ENCODE peak calls at places on chromosomes 13 and 19, in eight cellular contexts. One of them, this sample, is unnamed.

GRCh38 chr13:73822671-73823592 is 311.3 kb downstream of the KLF12 start:
- DNase-seq in BJ: no peak
- DNase-seq in CD8-positive, alpha-beta T cell: no peak
- DNase-seq in AG04449: no peak
- DNase-seq in IMR-90: no peak
- DNase-seq in kidney epithelial cell: no peak
- DNase-seq in Peyer's patch: no peak
- DNase-seq in Caco-2: no peak
- DNase-seq in this sample: no peak

GRCh38 chr13:112692104-112692503 is 2.3 kb downstream of the ATP11A start:
- DNase-seq in AG04449: no peak
- DNase-seq in Peyer's patch: peak
- DNase-seq in Caco-2: no peak
- DNase-seq in CD8-positive, alpha-beta T cell: no peak
- DNase-seq in kidney epithelial cell: no peak
- DNase-seq in BJ: no peak
- DNase-seq in IMR-90: no peak
- DNase-seq in this sample: no peak

GRCh38 chr19:4316940-4317339 is 12.5 kb downstream of the FSD1 start:
- DNase-seq in CD8-positive, alpha-beta T cell: no peak
- DNase-seq in Caco-2: no peak
- DNase-seq in IMR-90: no peak
- DNase-seq in BJ: no peak
- DNase-seq in kidney epithelial cell: no peak
- DNase-seq in Peyer's patch: no peak
- DNase-seq in AG04449: no peak
- DNase-seq in this sample: no peak

GRCh38 chr19:5340637-5341447 is at the start of gene PTPRS:
- DNase-seq in AG04449: no peak
- DNase-seq in Caco-2: peak
- DNase-seq in CD8-positive, alpha-beta T cell: peak
- DNase-seq in IMR-90: peak
- DNase-seq in Peyer's patch: peak
- DNase-seq in BJ: no peak
- DNase-seq in kidney epithelial cell: peak
- DNase-seq in this sample: peak

GRCh38 chr13:93967286-93967685 is 512.2 kb downstream of the DCT start:
- DNase-seq in Peyer's patch: no peak
- DNase-seq in CD8-positive, alpha-beta T cell: no peak
- DNase-seq in IMR-90: no peak
- DNase-seq in BJ: no peak
- DNase-seq in kidney epithelial cell: no peak
- DNase-seq in Caco-2: no peak
- DNase-seq in AG04449: no peak
- DNase-seq in this sample: no peak

GRCh38 chr19:2557093-2557440 is 81.1 kb downstream of the GADD45B start:
- DNase-seq in IMR-90: no peak
- DNase-seq in Caco-2: no peak
- DNase-seq in Peyer's patch: no peak
- DNase-seq in AG04449: no peak
- DNase-seq in BJ: no peak
- DNase-seq in CD8-positive, alpha-beta T cell: no peak
- DNase-seq in kidney epithelial cell: no peak
- DNase-seq in this sample: no peak

GRCh38 chr13:51520524-51520923 is 63.7 kb upstream of the WDFY2 start:
- DNase-seq in kidney epithelial cell: peak
- DNase-seq in Caco-2: no peak
- DNase-seq in BJ: no peak
- DNase-seq in Peyer's patch: no peak
- DNase-seq in CD8-positive, alpha-beta T cell: no peak
- DNase-seq in IMR-90: peak
- DNase-seq in AG04449: no peak
- DNase-seq in this sample: no peak

GRCh38 chr19:54196514-54196913 is 4.1 kb upstream of the RPS9 start:
- DNase-seq in BJ: no peak
- DNase-seq in CD8-positive, alpha-beta T cell: no peak
- DNase-seq in IMR-90: no peak
- DNase-seq in Caco-2: no peak
- DNase-seq in AG04449: no peak
- DNase-seq in kidney epithelial cell: no peak
- DNase-seq in Peyer's patch: no peak
- DNase-seq in this sample: no peak

GRCh38 chr19:33291623-33292534 is 10.5 kb downstream of the CEBPA start:
- DNase-seq in BJ: no peak
- DNase-seq in Caco-2: no peak
- DNase-seq in IMR-90: no peak
- DNase-seq in kidney epithelial cell: no peak
- DNase-seq in AG04449: no peak
- DNase-seq in Peyer's patch: peak
- DNase-seq in CD8-positive, alpha-beta T cell: no peak
- DNase-seq in this sample: no peak

GRCh38 chr13:33172400-33172799 is 113.2 kb downstream of the STARD13 start:
- DNase-seq in Peyer's patch: no peak
- DNase-seq in BJ: no peak
- DNase-seq in CD8-positive, alpha-beta T cell: no peak
- DNase-seq in AG04449: no peak
- DNase-seq in Caco-2: no peak
- DNase-seq in IMR-90: no peak
- DNase-seq in kidney epithelial cell: no peak
- DNase-seq in this sample: no peak

GRCh38 chr19:31531326-31531725 is 182.1 kb upstream of the TSHZ3 start:
- DNase-seq in IMR-90: no peak
- DNase-seq in AG04449: no peak
- DNase-seq in BJ: no peak
- DNase-seq in Caco-2: no peak
- DNase-seq in Peyer's patch: no peak
- DNase-seq in kidney epithelial cell: no peak
- DNase-seq in CD8-positive, alpha-beta T cell: no peak
- DNase-seq in this sample: no peak

GRCh38 chr13:65472336-65472735 is 1757.8 kb downstream of the PCDH9 start:
- DNase-seq in BJ: peak
- DNase-seq in Peyer's patch: no peak
- DNase-seq in AG04449: no peak
- DNase-seq in CD8-positive, alpha-beta T cell: no peak
- DNase-seq in Caco-2: no peak
- DNase-seq in IMR-90: no peak
- DNase-seq in kidney epithelial cell: no peak
- DNase-seq in this sample: no peak

GRCh38 chr13:82962422-82962821 is 919.9 kb downstream of the SLITRK1 start:
- DNase-seq in AG04449: no peak
- DNase-seq in BJ: no peak
- DNase-seq in kidney epithelial cell: no peak
- DNase-seq in IMR-90: no peak
- DNase-seq in Caco-2: no peak
- DNase-seq in CD8-positive, alpha-beta T cell: no peak
- DNase-seq in Peyer's patch: no peak
- DNase-seq in this sample: no peak

GRCh38 chr13:106348032-106348431 is 187.4 kb downstream of the EFNB2 start:
- DNase-seq in kidney epithelial cell: peak
- DNase-seq in IMR-90: peak
- DNase-seq in Caco-2: peak
- DNase-seq in BJ: no peak
- DNase-seq in Peyer's patch: no peak
- DNase-seq in CD8-positive, alpha-beta T cell: no peak
- DNase-seq in AG04449: no peak
- DNase-seq in this sample: no peak

GRCh38 chr19:33463194-33463593 is 58.4 kb downstream of the PEPD start:
- DNase-seq in AG04449: no peak
- DNase-seq in BJ: no peak
- DNase-seq in IMR-90: peak
- DNase-seq in kidney epithelial cell: no peak
- DNase-seq in CD8-positive, alpha-beta T cell: no peak
- DNase-seq in Peyer's patch: no peak
- DNase-seq in Caco-2: no peak
- DNase-seq in this sample: no peak

GRCh38 chr19:45547965-45548609 is 36.5 kb downstream of the OPA3 start:
- DNase-seq in kidney epithelial cell: no peak
- DNase-seq in Peyer's patch: peak
- DNase-seq in IMR-90: peak
- DNase-seq in CD8-positive, alpha-beta T cell: no peak
- DNase-seq in BJ: peak
- DNase-seq in Caco-2: no peak
- DNase-seq in AG04449: no peak
- DNase-seq in this sample: no peak

GRCh38 chr13:59422646-59423045 is 741.1 kb downstream of the DIAPH3 start:
- DNase-seq in Peyer's patch: no peak
- DNase-seq in IMR-90: peak
- DNase-seq in CD8-positive, alpha-beta T cell: no peak
- DNase-seq in kidney epithelial cell: no peak
- DNase-seq in Caco-2: no peak
- DNase-seq in BJ: no peak
- DNase-seq in AG04449: no peak
- DNase-seq in this sample: no peak

GRCh38 chr19:49103331-49104085 is 10.7 kb upstream of the LIN7B start:
- DNase-seq in IMR-90: no peak
- DNase-seq in AG04449: no peak
- DNase-seq in CD8-positive, alpha-beta T cell: no peak
- DNase-seq in kidney epithelial cell: no peak
- DNase-seq in Peyer's patch: no peak
- DNase-seq in BJ: no peak
- DNase-seq in Caco-2: no peak
- DNase-seq in this sample: no peak

GRCh38 chr19:42287017-42287825 is 14.7 kb upstream of the PRR19 start:
- DNase-seq in BJ: no peak
- DNase-seq in CD8-positive, alpha-beta T cell: no peak
- DNase-seq in IMR-90: no peak
- DNase-seq in Caco-2: no peak
- DNase-seq in AG04449: no peak
- DNase-seq in kidney epithelial cell: no peak
- DNase-seq in Peyer's patch: no peak
- DNase-seq in this sample: no peak

GRCh38 chr19:41696402-41697197 is 8.5 kb upstream of the CEACAM7 start:
- DNase-seq in CD8-positive, alpha-beta T cell: no peak
- DNase-seq in kidney epithelial cell: no peak
- DNase-seq in BJ: no peak
- DNase-seq in Peyer's patch: no peak
- DNase-seq in Caco-2: peak
- DNase-seq in IMR-90: no peak
- DNase-seq in AG04449: no peak
- DNase-seq in this sample: peak

GRCh38 chr19:56270676-56271075 is 1.9 kb upstream of the EDDM13 start:
- DNase-seq in AG04449: no peak
- DNase-seq in IMR-90: peak
- DNase-seq in CD8-positive, alpha-beta T cell: no peak
- DNase-seq in BJ: no peak
- DNase-seq in Peyer's patch: no peak
- DNase-seq in Caco-2: no peak
- DNase-seq in kidney epithelial cell: no peak
- DNase-seq in this sample: no peak

DNA sequence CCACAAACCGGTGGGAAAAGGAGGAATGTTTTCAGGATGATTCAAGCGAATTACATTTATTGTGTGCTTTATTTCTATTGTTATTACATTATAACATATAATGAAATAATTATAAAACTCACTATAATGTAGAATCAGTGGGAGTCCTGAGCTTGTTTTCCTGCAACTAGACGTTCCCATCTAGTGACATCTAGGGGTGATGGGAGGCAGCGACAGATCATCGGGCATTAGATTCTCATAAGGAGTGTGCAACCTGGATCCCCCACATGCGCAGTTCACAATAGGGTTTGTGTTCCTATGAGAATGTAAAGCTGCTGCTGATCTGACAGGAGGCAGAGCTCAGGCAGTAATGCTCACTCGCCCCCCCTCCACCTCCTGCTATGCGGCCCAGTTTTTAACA is 54.5 kb downstream of the SPTBN4 start:
- DNase-seq in BJ: no peak
- DNase-seq in IMR-90: peak
- DNase-seq in AG04449: no peak
- DNase-seq in kidney epithelial cell: no peak
- DNase-seq in CD8-positive, alpha-beta T cell: no peak
- DNase-seq in Caco-2: no peak
- DNase-seq in Peyer's patch: no peak
- DNase-seq in this sample: no peak
- TF ChIP-seq CTCF in BJ: peak
- TF ChIP-seq CTCF in IMR-90: peak
- TF ChIP-seq CTCF in AG04449: peak
- TF ChIP-seq CTCF in kidney epithelial cell: no peak
- TF ChIP-seq CTCF in CD8-positive, alpha-beta T cell: no peak
- TF ChIP-seq CTCF in Caco-2: no peak
- TF ChIP-seq CTCF in Peyer's patch: peak
- TF ChIP-seq CTCF in this sample: no peak

DNA sequence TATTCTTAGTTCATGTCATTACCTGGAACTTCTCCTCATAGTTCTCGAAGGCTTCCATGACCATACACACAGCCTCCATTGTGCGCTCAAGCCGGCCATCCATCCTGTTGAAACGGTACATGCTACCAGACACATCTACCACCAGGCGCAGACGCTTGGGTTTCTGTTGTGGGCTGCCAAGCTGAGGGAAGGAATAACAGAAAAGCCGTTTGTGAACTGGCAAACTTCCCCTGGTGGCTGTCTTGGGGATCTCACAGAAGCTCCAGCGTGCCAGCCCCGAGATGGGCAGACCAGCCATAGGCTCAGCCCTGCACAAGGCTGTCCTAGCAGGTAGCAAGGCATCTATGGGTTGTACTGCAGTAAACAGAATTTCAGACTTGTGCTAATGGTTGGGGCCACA is 130.1 kb downstream of the RGCC start:
- DNase-seq in CD8-positive, alpha-beta T cell: peak
- DNase-seq in Peyer's patch: no peak
- DNase-seq in BJ: no peak
- DNase-seq in kidney epithelial cell: no peak
- DNase-seq in IMR-90: no peak
- DNase-seq in AG04449: no peak
- DNase-seq in Caco-2: no peak
- DNase-seq in this sample: no peak
- TF ChIP-seq CTCF in CD8-positive, alpha-beta T cell: peak
- TF ChIP-seq CTCF in Peyer's patch: no peak
- TF ChIP-seq CTCF in BJ: no peak
- TF ChIP-seq CTCF in kidney epithelial cell: no peak
- TF ChIP-seq CTCF in IMR-90: no peak
- TF ChIP-seq CTCF in AG04449: no peak
- TF ChIP-seq CTCF in Caco-2: no peak
- TF ChIP-seq CTCF in this sample: no peak

GRCh38 chr13:100765021-100765420 is 90.4 kb upstream of the TMTC4 start:
- DNase-seq in Peyer's patch: no peak
- DNase-seq in IMR-90: no peak
- DNase-seq in BJ: no peak
- DNase-seq in AG04449: no peak
- DNase-seq in Caco-2: no peak
- DNase-seq in CD8-positive, alpha-beta T cell: no peak
- DNase-seq in kidney epithelial cell: no peak
- DNase-seq in this sample: no peak
- TF ChIP-seq CTCF in Peyer's patch: no peak
- TF ChIP-seq CTCF in IMR-90: no peak
- TF ChIP-seq CTCF in BJ: no peak
- TF ChIP-seq CTCF in AG04449: no peak
- TF ChIP-seq CTCF in Caco-2: no peak
- TF ChIP-seq CTCF in CD8-positive, alpha-beta T cell: no peak
- TF ChIP-seq CTCF in kidney epithelial cell: no peak
- TF ChIP-seq CTCF in this sample: no peak

GRCh38 chr13:81394605-81395004 is 1053.7 kb upstream of the SPRY2 start:
- DNase-seq in AG04449: no peak
- DNase-seq in CD8-positive, alpha-beta T cell: no peak
- DNase-seq in Caco-2: no peak
- DNase-seq in BJ: no peak
- DNase-seq in IMR-90: no peak
- DNase-seq in kidney epithelial cell: no peak
- DNase-seq in Peyer's patch: no peak
- DNase-seq in this sample: no peak
- TF ChIP-seq CTCF in AG04449: no peak
- TF ChIP-seq CTCF in CD8-positive, alpha-beta T cell: no peak
- TF ChIP-seq CTCF in Caco-2: no peak
- TF ChIP-seq CTCF in BJ: no peak
- TF ChIP-seq CTCF in IMR-90: no peak
- TF ChIP-seq CTCF in kidney epithelial cell: no peak
- TF ChIP-seq CTCF in Peyer's patch: no peak
- TF ChIP-seq CTCF in this sample: no peak

GRCh38 chr13:38452656-38453055 is 103.0 kb downstream of the UFM1 start:
- DNase-seq in AG04449: no peak
- DNase-seq in Peyer's patch: no peak
- DNase-seq in IMR-90: no peak
- DNase-seq in CD8-positive, alpha-beta T cell: no peak
- DNase-seq in BJ: no peak
- DNase-seq in kidney epithelial cell: no peak
- DNase-seq in Caco-2: no peak
- DNase-seq in this sample: no peak
- TF ChIP-seq CTCF in AG04449: no peak
- TF ChIP-seq CTCF in Peyer's patch: no peak
- TF ChIP-seq CTCF in IMR-90: no peak
- TF ChIP-seq CTCF in CD8-positive, alpha-beta T cell: no peak
- TF ChIP-seq CTCF in BJ: no peak
- TF ChIP-seq CTCF in kidney epithelial cell: no peak
- TF ChIP-seq CTCF in Caco-2: no peak
- TF ChIP-seq CTCF in this sample: no peak